ENCODE peak calls at places on chromosomes 5 and 9, in nine cellular contexts. One of them, this sample, is unnamed.

GRCh38 chr5:72477644-72478043 is 29.6 kb downstream of the ZNF366 start:
- DNase-seq in IMR-90: peak; percentile 25
- DNase-seq in adrenal gland: no peak
- DNase-seq in nucleus accumbens: no peak
- DNase-seq in HCEC 1CT: no peak
- DNase-seq in left ventricle myocardium superior: no peak
- DNase-seq in stimulated activated CD4-positive, alpha-beta T cell treated with anti-CD3 and anti-CD28 coated beads, Interleukin-1b, Interleukin-23, amount 100 ng/mL, for 48 hours: no peak
- DNase-seq in thoracic aorta: no peak
- DNase-seq in activated T-helper 1 cell treated with anti-CD3 and anti-CD28 coated beads, Interleukin-2, amount 50 U/mL, for 16 hours: no peak
- DNase-seq in this sample: no peak

GRCh38 chr5:141708016-141708415 is 26.0 kb upstream of the ARAP3 start:
- DNase-seq in left ventricle myocardium superior: no peak
- DNase-seq in stimulated activated CD4-positive, alpha-beta T cell treated with anti-CD3 and anti-CD28 coated beads, Interleukin-1b, Interleukin-23, amount 100 ng/mL, for 48 hours: no peak
- DNase-seq in nucleus accumbens: no peak
- DNase-seq in activated T-helper 1 cell treated with anti-CD3 and anti-CD28 coated beads, Interleukin-2, amount 50 U/mL, for 16 hours: no peak
- DNase-seq in adrenal gland: no peak
- DNase-seq in HCEC 1CT: no peak
- DNase-seq in IMR-90: no peak
- DNase-seq in thoracic aorta: no peak
- DNase-seq in this sample: no peak

GRCh38 chr9:33315371-33315770 is 25.1 kb downstream of the NFX1 start:
- DNase-seq in IMR-90: no peak
- DNase-seq in left ventricle myocardium superior: no peak
- DNase-seq in adrenal gland: no peak
- DNase-seq in nucleus accumbens: no peak
- DNase-seq in stimulated activated CD4-positive, alpha-beta T cell treated with anti-CD3 and anti-CD28 coated beads, Interleukin-1b, Interleukin-23, amount 100 ng/mL, for 48 hours: no peak
- DNase-seq in thoracic aorta: no peak
- DNase-seq in HCEC 1CT: no peak
- DNase-seq in activated T-helper 1 cell treated with anti-CD3 and anti-CD28 coated beads, Interleukin-2, amount 50 U/mL, for 16 hours: no peak
- DNase-seq in this sample: no peak

GRCh38 chr9:20538956-20539355 is 83.3 kb downstream of the MLLT3 start:
- DNase-seq in left ventricle myocardium superior: no peak
- DNase-seq in activated T-helper 1 cell treated with anti-CD3 and anti-CD28 coated beads, Interleukin-2, amount 50 U/mL, for 16 hours: no peak
- DNase-seq in nucleus accumbens: no peak
- DNase-seq in thoracic aorta: no peak
- DNase-seq in stimulated activated CD4-positive, alpha-beta T cell treated with anti-CD3 and anti-CD28 coated beads, Interleukin-1b, Interleukin-23, amount 100 ng/mL, for 48 hours: no peak
- DNase-seq in adrenal gland: no peak
- DNase-seq in IMR-90: peak; percentile 13
- DNase-seq in HCEC 1CT: no peak
- DNase-seq in this sample: no peak

GRCh38 chr9:79470957-79471356 is 100.8 kb upstream of the TLE4 start:
- DNase-seq in thoracic aorta: no peak
- DNase-seq in activated T-helper 1 cell treated with anti-CD3 and anti-CD28 coated beads, Interleukin-2, amount 50 U/mL, for 16 hours: no peak
- DNase-seq in stimulated activated CD4-positive, alpha-beta T cell treated with anti-CD3 and anti-CD28 coated beads, Interleukin-1b, Interleukin-23, amount 100 ng/mL, for 48 hours: no peak
- DNase-seq in HCEC 1CT: no peak
- DNase-seq in IMR-90: no peak
- DNase-seq in nucleus accumbens: no peak
- DNase-seq in left ventricle myocardium superior: no peak
- DNase-seq in adrenal gland: no peak
- DNase-seq in this sample: no peak

GRCh38 chr9:6024035-6024554 is 8.7 kb upstream of the RANBP6 start:
- DNase-seq in stimulated activated CD4-positive, alpha-beta T cell treated with anti-CD3 and anti-CD28 coated beads, Interleukin-1b, Interleukin-23, amount 100 ng/mL, for 48 hours: no peak
- DNase-seq in thoracic aorta: no peak
- DNase-seq in adrenal gland: no peak
- DNase-seq in IMR-90: no peak
- DNase-seq in HCEC 1CT: no peak
- DNase-seq in nucleus accumbens: no peak
- DNase-seq in left ventricle myocardium superior: no peak
- DNase-seq in activated T-helper 1 cell treated with anti-CD3 and anti-CD28 coated beads, Interleukin-2, amount 50 U/mL, for 16 hours: no peak
- DNase-seq in this sample: no peak

GRCh38 chr5:113050606-113051391 is 74.2 kb downstream of the DCP2 start:
- DNase-seq in stimulated activated CD4-positive, alpha-beta T cell treated with anti-CD3 and anti-CD28 coated beads, Interleukin-1b, Interleukin-23, amount 100 ng/mL, for 48 hours: peak; percentile 45
- DNase-seq in left ventricle myocardium superior: no peak
- DNase-seq in thoracic aorta: no peak
- DNase-seq in nucleus accumbens: no peak
- DNase-seq in HCEC 1CT: peak; percentile 80
- DNase-seq in IMR-90: peak; percentile 84
- DNase-seq in activated T-helper 1 cell treated with anti-CD3 and anti-CD28 coated beads, Interleukin-2, amount 50 U/mL, for 16 hours: peak; percentile 9
- DNase-seq in adrenal gland: peak; percentile 44
- DNase-seq in this sample: no peak

GRCh38 chr5:37665272-37665671 is 174.6 kb downstream of the GDNF start:
- DNase-seq in HCEC 1CT: peak; percentile 7
- DNase-seq in stimulated activated CD4-positive, alpha-beta T cell treated with anti-CD3 and anti-CD28 coated beads, Interleukin-1b, Interleukin-23, amount 100 ng/mL, for 48 hours: no peak
- DNase-seq in nucleus accumbens: no peak
- DNase-seq in adrenal gland: no peak
- DNase-seq in activated T-helper 1 cell treated with anti-CD3 and anti-CD28 coated beads, Interleukin-2, amount 50 U/mL, for 16 hours: no peak
- DNase-seq in IMR-90: peak; percentile 70
- DNase-seq in thoracic aorta: no peak
- DNase-seq in left ventricle myocardium superior: no peak
- DNase-seq in this sample: no peak

GRCh38 chr5:66637994-66638393 is 41.8 kb downstream of the MAST4 start:
- DNase-seq in nucleus accumbens: no peak
- DNase-seq in HCEC 1CT: no peak
- DNase-seq in left ventricle myocardium superior: no peak
- DNase-seq in stimulated activated CD4-positive, alpha-beta T cell treated with anti-CD3 and anti-CD28 coated beads, Interleukin-1b, Interleukin-23, amount 100 ng/mL, for 48 hours: no peak
- DNase-seq in IMR-90: no peak
- DNase-seq in activated T-helper 1 cell treated with anti-CD3 and anti-CD28 coated beads, Interleukin-2, amount 50 U/mL, for 16 hours: no peak
- DNase-seq in adrenal gland: no peak
- DNase-seq in thoracic aorta: no peak
- DNase-seq in this sample: no peak

GRCh38 chr9:15622596-15622995 is 69.8 kb downstream of the CCDC171 start:
- DNase-seq in stimulated activated CD4-positive, alpha-beta T cell treated with anti-CD3 and anti-CD28 coated beads, Interleukin-1b, Interleukin-23, amount 100 ng/mL, for 48 hours: no peak
- DNase-seq in HCEC 1CT: peak; percentile 21
- DNase-seq in adrenal gland: no peak
- DNase-seq in nucleus accumbens: no peak
- DNase-seq in left ventricle myocardium superior: no peak
- DNase-seq in IMR-90: peak; percentile 46
- DNase-seq in activated T-helper 1 cell treated with anti-CD3 and anti-CD28 coated beads, Interleukin-2, amount 50 U/mL, for 16 hours: no peak
- DNase-seq in thoracic aorta: no peak
- DNase-seq in this sample: no peak

GRCh38 chr5:21654-22233 is 70.2 kb upstream of the PLEKHG4B start:
- DNase-seq in HCEC 1CT: no peak
- DNase-seq in thoracic aorta: no peak
- DNase-seq in left ventricle myocardium superior: no peak
- DNase-seq in adrenal gland: no peak
- DNase-seq in activated T-helper 1 cell treated with anti-CD3 and anti-CD28 coated beads, Interleukin-2, amount 50 U/mL, for 16 hours: no peak
- DNase-seq in nucleus accumbens: no peak
- DNase-seq in stimulated activated CD4-positive, alpha-beta T cell treated with anti-CD3 and anti-CD28 coated beads, Interleukin-1b, Interleukin-23, amount 100 ng/mL, for 48 hours: no peak
- DNase-seq in IMR-90: peak; percentile 18
- DNase-seq in this sample: no peak

GRCh38 chr5:9889511-9889910 is 259.4 kb upstream of the TAS2R1 start:
- DNase-seq in adrenal gland: no peak
- DNase-seq in HCEC 1CT: no peak
- DNase-seq in stimulated activated CD4-positive, alpha-beta T cell treated with anti-CD3 and anti-CD28 coated beads, Interleukin-1b, Interleukin-23, amount 100 ng/mL, for 48 hours: no peak
- DNase-seq in thoracic aorta: no peak
- DNase-seq in activated T-helper 1 cell treated with anti-CD3 and anti-CD28 coated beads, Interleukin-2, amount 50 U/mL, for 16 hours: no peak
- DNase-seq in left ventricle myocardium superior: no peak
- DNase-seq in nucleus accumbens: no peak
- DNase-seq in IMR-90: no peak
- DNase-seq in this sample: no peak

GRCh38 chr5:143738415-143739401 is 73.3 kb upstream of the HMHB1 start:
- DNase-seq in nucleus accumbens: no peak
- DNase-seq in HCEC 1CT: no peak
- DNase-seq in left ventricle myocardium superior: no peak
- DNase-seq in thoracic aorta: no peak
- DNase-seq in IMR-90: peak; percentile 46
- DNase-seq in stimulated activated CD4-positive, alpha-beta T cell treated with anti-CD3 and anti-CD28 coated beads, Interleukin-1b, Interleukin-23, amount 100 ng/mL, for 48 hours: no peak
- DNase-seq in adrenal gland: no peak
- DNase-seq in activated T-helper 1 cell treated with anti-CD3 and anti-CD28 coated beads, Interleukin-2, amount 50 U/mL, for 16 hours: no peak
- DNase-seq in this sample: no peak

GRCh38 chr5:132810605-132811004 is 2.5 kb upstream of the SOWAHA start:
- DNase-seq in stimulated activated CD4-positive, alpha-beta T cell treated with anti-CD3 and anti-CD28 coated beads, Interleukin-1b, Interleukin-23, amount 100 ng/mL, for 48 hours: no peak
- DNase-seq in adrenal gland: no peak
- DNase-seq in activated T-helper 1 cell treated with anti-CD3 and anti-CD28 coated beads, Interleukin-2, amount 50 U/mL, for 16 hours: no peak
- DNase-seq in thoracic aorta: no peak
- DNase-seq in HCEC 1CT: no peak
- DNase-seq in IMR-90: no peak
- DNase-seq in left ventricle myocardium superior: no peak
- DNase-seq in nucleus accumbens: no peak
- DNase-seq in this sample: no peak

GRCh38 chr5:179766021-179766725 is 27.6 kb upstream of the LTC4S start:
- DNase-seq in adrenal gland: no peak
- DNase-seq in HCEC 1CT: no peak
- DNase-seq in thoracic aorta: no peak
- DNase-seq in nucleus accumbens: no peak
- DNase-seq in activated T-helper 1 cell treated with anti-CD3 and anti-CD28 coated beads, Interleukin-2, amount 50 U/mL, for 16 hours: no peak
- DNase-seq in stimulated activated CD4-positive, alpha-beta T cell treated with anti-CD3 and anti-CD28 coated beads, Interleukin-1b, Interleukin-23, amount 100 ng/mL, for 48 hours: no peak
- DNase-seq in IMR-90: peak; percentile 72
- DNase-seq in left ventricle myocardium superior: no peak
- DNase-seq in this sample: peak; percentile 46

GRCh38 chr5:177612215-177612673 is 12.3 kb downstream of the B4GALT7 start:
- DNase-seq in activated T-helper 1 cell treated with anti-CD3 and anti-CD28 coated beads, Interleukin-2, amount 50 U/mL, for 16 hours: no peak
- DNase-seq in stimulated activated CD4-positive, alpha-beta T cell treated with anti-CD3 and anti-CD28 coated beads, Interleukin-1b, Interleukin-23, amount 100 ng/mL, for 48 hours: no peak
- DNase-seq in nucleus accumbens: no peak
- DNase-seq in adrenal gland: no peak
- DNase-seq in IMR-90: no peak
- DNase-seq in left ventricle myocardium superior: no peak
- DNase-seq in thoracic aorta: no peak
- DNase-seq in HCEC 1CT: no peak
- DNase-seq in this sample: no peak

GRCh38 chr5:160118349-160119141 is 705 bp downstream of the PWWP2A start:
- DNase-seq in activated T-helper 1 cell treated with anti-CD3 and anti-CD28 coated beads, Interleukin-2, amount 50 U/mL, for 16 hours: peak; percentile 55
- DNase-seq in nucleus accumbens: peak; percentile 55
- DNase-seq in thoracic aorta: peak; percentile 5
- DNase-seq in left ventricle myocardium superior: peak; percentile 75
- DNase-seq in adrenal gland: peak; percentile 58
- DNase-seq in stimulated activated CD4-positive, alpha-beta T cell treated with anti-CD3 and anti-CD28 coated beads, Interleukin-1b, Interleukin-23, amount 100 ng/mL, for 48 hours: peak; percentile 28
- DNase-seq in IMR-90: no peak
- DNase-seq in HCEC 1CT: peak; percentile 6
- DNase-seq in this sample: peak; percentile 72

GRCh38 chr5:10374623-10375022 is 21.1 kb downstream of the MARCHF6 start:
- DNase-seq in nucleus accumbens: no peak
- DNase-seq in left ventricle myocardium superior: no peak
- DNase-seq in thoracic aorta: no peak
- DNase-seq in HCEC 1CT: no peak
- DNase-seq in adrenal gland: no peak
- DNase-seq in activated T-helper 1 cell treated with anti-CD3 and anti-CD28 coated beads, Interleukin-2, amount 50 U/mL, for 16 hours: no peak
- DNase-seq in IMR-90: no peak
- DNase-seq in stimulated activated CD4-positive, alpha-beta T cell treated with anti-CD3 and anti-CD28 coated beads, Interleukin-1b, Interleukin-23, amount 100 ng/mL, for 48 hours: no peak
- DNase-seq in this sample: no peak

GRCh38 chr5:14365831-14366435 is 215.7 kb upstream of the OTULINL start:
- DNase-seq in IMR-90: no peak
- DNase-seq in adrenal gland: no peak
- DNase-seq in thoracic aorta: no peak
- DNase-seq in HCEC 1CT: no peak
- DNase-seq in stimulated activated CD4-positive, alpha-beta T cell treated with anti-CD3 and anti-CD28 coated beads, Interleukin-1b, Interleukin-23, amount 100 ng/mL, for 48 hours: no peak
- DNase-seq in nucleus accumbens: no peak
- DNase-seq in activated T-helper 1 cell treated with anti-CD3 and anti-CD28 coated beads, Interleukin-2, amount 50 U/mL, for 16 hours: no peak
- DNase-seq in left ventricle myocardium superior: no peak
- DNase-seq in this sample: no peak

GRCh38 chr5:53476531-53477480 is 3.6 kb upstream of the FST start:
- DNase-seq in adrenal gland: no peak
- DNase-seq in left ventricle myocardium superior: no peak
- DNase-seq in HCEC 1CT: no peak
- DNase-seq in stimulated activated CD4-positive, alpha-beta T cell treated with anti-CD3 and anti-CD28 coated beads, Interleukin-1b, Interleukin-23, amount 100 ng/mL, for 48 hours: no peak
- DNase-seq in thoracic aorta: no peak
- DNase-seq in activated T-helper 1 cell treated with anti-CD3 and anti-CD28 coated beads, Interleukin-2, amount 50 U/mL, for 16 hours: no peak
- DNase-seq in nucleus accumbens: no peak
- DNase-seq in IMR-90: no peak
- DNase-seq in this sample: no peak